ENCODE peak calls at places on chromosomes 1 and 21, in seven cellular contexts. A is K562, G is tibial artery, N is dorsolateral prefrontal cortex, F is fibroblast of pulmonary artery, S is GM20000, T is mesothelial cell of epicardium. R is an unnamed sample.

GRCh38 chr1:247096112-247096511 is 8.0 kb downstream of the ZNF669 start:
- DNase-seq in A (no peak), G (no peak), N (no peak), F (no peak), S (no peak), T (no peak), R (no peak)

GRCh38 chr1:203672354-203672753 is 45.7 kb downstream of the ATP2B4 start:
- DNase-seq in A (no peak), G (peak), N (peak), F (peak), S (no peak), T (no peak), R (no peak)

GRCh38 chr1:244210884-244211558 is 159.9 kb downstream of the ZBTB18 start:
- DNase-seq in A (peak), G (no peak), N (no peak), F (no peak), S (no peak), T (no peak), R (peak)

GRCh38 chr1:30525980-30526651 is 197.3 kb downstream of the MATN1 start:
- DNase-seq in A (no peak), G (peak), N (no peak), F (peak), S (no peak), T (no peak), R (peak)

GRCh38 chr1:244214009-244214967 is 163.2 kb downstream of the ZBTB18 start:
- DNase-seq in A (no peak), G (no peak), N (no peak), F (peak), S (no peak), T (no peak), R (peak)

GRCh38 chr21:26130249-26130896 is 40.2 kb downstream of the APP start:
- DNase-seq in A (no peak), G (no peak), N (no peak), F (peak), S (no peak), T (no peak), R (peak)

GRCh38 chr1:204915856-204916485 is 45.3 kb downstream of the NFASC start:
- DNase-seq in A (no peak), G (no peak), N (no peak), F (no peak), S (no peak), T (no peak), R (peak)

GRCh38 chr21:34770581-34770980 is 101.8 kb downstream of the CLIC6 start:
- DNase-seq in A (no peak), G (no peak), N (no peak), F (no peak), S (no peak), T (no peak), R (no peak)

GRCh38 chr1:7172804-7173203 is 387.6 kb downstream of the CAMTA1 start:
- DNase-seq in A (no peak), G (no peak), N (no peak), F (no peak), S (no peak), T (no peak), R (no peak)

GRCh38 chr1:184299076-184299790 is 87.6 kb upstream of the C1orf21 start:
- DNase-seq in A (no peak), G (no peak), N (no peak), F (peak), S (no peak), T (no peak), R (peak)

GRCh38 chr1:62676606-62677356 is 11.4 kb downstream of the DOCK7 start:
- DNase-seq in A (no peak), G (no peak), N (no peak), F (peak), S (no peak), T (no peak), R (no peak)

GRCh38 chr1:206566976-206567375 is 45.3 kb downstream of the EIF2D start:
- DNase-seq in A (no peak), G (no peak), N (no peak), F (no peak), S (no peak), T (no peak), R (no peak)

GRCh38 chr1:241213147-241213546 is 143.9 kb downstream of the RGS7 start:
- DNase-seq in A (no peak), G (no peak), N (no peak), F (no peak), S (no peak), T (no peak), R (peak)

GRCh38 chr21:34745557-34746255 is 76.9 kb downstream of the CLIC6 start:
- DNase-seq in A (peak), G (peak), N (peak), F (peak), S (peak), T (peak), R (peak)

GRCh38 chr1:23539698-23540266 is 8.7 kb upstream of the E2F2 start:
- DNase-seq in A (peak), G (peak), N (peak), F (peak), S (peak), T (peak), R (peak)
- TF ChIP-seq CTCF in A (peak), G (peak), N (peak), F (peak), S (peak), T (peak), R (peak)

GRCh38 chr1:87167855-87168630 is 160.6 kb upstream of the LMO4 start:
- DNase-seq in A (no peak), G (no peak), N (no peak), F (no peak), S (no peak), T (no peak), R (no peak)
- TF ChIP-seq CTCF in A (no peak), G (no peak), N (no peak), F (peak), S (no peak), T (no peak), R (no peak)

DNA sequence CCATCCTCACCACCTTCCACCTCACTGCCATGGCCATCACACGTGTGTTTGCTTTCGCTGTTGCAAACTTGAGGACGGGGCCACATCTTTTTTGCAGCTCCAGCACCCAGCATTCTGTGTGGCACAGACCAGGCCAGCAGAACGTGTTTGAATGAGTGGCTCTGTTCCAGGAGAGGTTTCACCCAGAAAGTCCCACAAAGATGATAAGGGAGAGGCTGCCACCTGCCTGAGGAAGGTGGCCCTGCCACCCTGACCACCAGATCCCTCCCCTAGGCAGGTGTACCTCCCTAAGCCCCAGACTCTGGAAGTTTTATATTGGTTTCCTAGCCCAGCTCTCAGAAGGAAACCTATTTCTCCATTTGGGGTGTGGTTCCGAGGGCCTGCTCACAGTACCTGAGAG is 252.1 kb downstream of the KAZN start:
- DNase-seq in A (peak), G (no peak), N (no peak), F (no peak), S (peak), T (no peak), R (peak)
- TF ChIP-seq CTCF in A (peak), G (no peak), N (no peak), F (no peak), S (no peak), T (no peak), R (no peak)

GRCh38 chr21:41769933-41770332 is 3.1 kb upstream of the RIPK4 start:
- DNase-seq in A (no peak), G (no peak), N (no peak), F (no peak), S (no peak), T (no peak), R (no peak)

GRCh38 chr21:41769106-41769505 is 2.3 kb upstream of the RIPK4 start:
- DNase-seq in A (no peak), G (no peak), N (no peak), F (no peak), S (no peak), T (no peak), R (no peak)

GRCh38 chr21:41769521-41769920 is 2.7 kb upstream of the RIPK4 start:
- DNase-seq in A (no peak), G (no peak), N (no peak), F (no peak), S (no peak), T (no peak), R (no peak)

GRCh38 chr21:41767606-41768370 is 936 bp upstream of the RIPK4 start:
- DNase-seq in A (no peak), G (no peak), N (no peak), F (no peak), S (no peak), T (no peak), R (no peak)

DNA sequence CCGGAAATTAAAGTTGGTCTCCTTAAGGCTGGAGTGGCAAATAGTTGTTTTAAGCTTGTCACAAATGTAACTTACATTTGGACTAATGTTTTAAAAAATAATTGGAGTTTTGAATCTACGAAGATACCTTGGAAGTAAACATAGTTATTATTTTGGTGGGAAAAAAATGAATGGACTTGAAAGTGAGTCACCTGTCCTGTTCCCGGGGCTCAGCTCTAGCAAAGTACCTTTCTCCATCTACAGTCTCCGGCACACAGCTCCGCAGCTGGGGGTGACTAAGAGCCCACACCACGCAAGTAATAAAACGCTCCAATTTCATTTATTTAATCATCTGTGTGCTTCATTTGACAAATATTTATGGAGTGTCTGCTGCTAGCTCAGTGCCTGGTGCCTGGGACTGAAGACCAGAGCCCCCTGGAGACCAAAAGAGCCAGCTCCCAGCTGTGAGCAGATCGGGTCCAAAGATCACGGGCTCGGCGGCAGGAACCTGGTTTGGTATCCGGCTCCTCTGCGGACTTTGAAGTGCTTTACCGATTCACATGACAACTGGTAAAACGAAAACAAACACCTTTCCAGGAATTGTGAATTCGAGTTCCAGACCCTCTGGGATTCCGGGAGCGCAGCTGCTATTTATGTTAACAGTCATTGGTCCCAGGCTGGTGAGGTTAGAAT is 1.7 kb upstream of the RIPK4 start:
- DNase-seq in A (no peak), G (no peak), N (no peak), F (peak), S (no peak), T (no peak), R (peak)
- TF ChIP-seq CTCF in A (peak), G (no peak), N (no peak), F (peak), S (no peak), T (no peak), R (peak)

DNA sequence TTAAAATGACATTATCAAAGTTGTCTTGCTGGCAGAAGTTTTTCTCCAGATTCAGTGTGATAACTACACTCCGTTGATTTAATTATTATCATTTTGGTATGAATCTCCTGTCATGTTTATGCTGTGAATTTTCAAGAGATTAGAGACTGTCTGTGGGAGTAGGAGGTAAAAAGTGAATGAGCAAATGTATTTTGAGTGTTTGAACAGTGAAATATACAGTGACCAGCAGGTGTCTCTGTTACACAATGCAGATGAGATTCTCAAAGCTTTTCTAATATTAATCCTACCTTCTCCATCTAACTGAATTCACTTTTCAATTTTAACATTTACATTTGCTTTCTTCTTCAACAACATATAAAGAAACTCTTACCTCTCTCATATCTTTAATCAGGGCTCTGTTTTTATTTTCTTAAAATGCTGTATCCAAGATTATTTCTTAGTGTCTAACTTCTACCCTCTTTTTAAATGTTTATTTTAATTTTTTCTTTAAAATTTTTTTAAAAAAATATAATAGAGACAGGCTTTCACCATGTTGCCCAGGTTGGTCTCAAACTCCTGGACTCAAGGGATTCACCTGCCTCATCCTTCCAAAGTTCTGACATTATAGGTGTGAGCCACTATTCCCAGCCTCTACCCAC is 20.9 kb upstream of the HSPA13 start:
- DNase-seq in A (peak), G (no peak), N (no peak), F (peak), S (peak), T (no peak), R (peak)
- TF ChIP-seq CTCF in A (peak), G (peak), N (peak), F (peak), S (peak), T (peak), R (peak)

DNA sequence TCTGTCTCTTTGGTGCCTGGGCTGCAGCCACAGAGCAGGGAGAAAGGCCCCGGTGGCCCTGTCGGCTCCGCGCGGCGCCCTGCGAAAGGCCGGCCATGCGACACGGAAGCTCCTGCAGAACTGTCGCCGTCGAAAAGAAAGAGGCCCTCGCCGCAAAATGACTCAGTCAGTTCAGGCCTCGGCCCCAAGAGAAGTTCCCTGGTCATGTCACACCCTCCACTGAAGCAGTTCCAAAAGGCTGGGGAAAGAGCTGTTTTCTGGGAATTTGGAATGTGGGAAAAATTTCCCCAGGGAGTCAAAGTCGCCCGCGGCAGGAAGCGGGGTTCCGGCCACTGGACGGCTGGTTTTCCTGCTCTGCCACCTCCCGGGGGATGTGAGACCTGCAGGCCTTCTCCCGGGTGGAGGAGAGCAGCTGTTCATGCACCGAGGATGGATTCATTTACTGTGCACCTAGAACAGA is 115.8 kb upstream of the ZNF678 start:
- DNase-seq in A (no peak), G (peak), N (no peak), F (peak), S (no peak), T (no peak), R (no peak)
- TF ChIP-seq CTCF in A (peak), G (peak), N (peak), F (peak), S (no peak), T (no peak), R (no peak)

R was measured in MCF 10A.